ENCODE peak calls at places on chromosome 17, in ten cellular contexts. X is GM12878, H is K562, Y is IMR-90, U is neural progenitor cell, D is HCT116, F is H9, Q is PC-3, W is keratinocyte, R is endodermal cell. I is an unnamed sample. For H3K9me3 and H3K27me3, the result is how much of the 10 kb centered on the place peaks cover.

GRCh38 chr17:76371656-76372628 is 12.5 kb upstream of the SPHK1 start:
- DNase-seq in X (no peak), H (no peak), Y (peak), U (no peak), D (no peak), F (no peak), Q (peak), W (peak), R (no peak), I (peak)

GRCh38 chr17:73247728-73248127 is 14.0 kb downstream of the CPSF4L start:
- DNase-seq in X (no peak), H (no peak), Y (peak), U (no peak), D (no peak), F (no peak), Q (no peak), W (no peak), R (no peak), I (peak)

GRCh38 chr17:35804658-35805192 is 4.6 kb upstream of the TAF15 start:
- DNase-seq in X (peak), H (peak), Y (peak), U (peak), D (peak), F (peak), Q (peak), W (no peak), R (peak), I (peak)

GRCh38 chr17:28402224-28402630 is 3.8 kb downstream of the SLC46A1 start:
- DNase-seq in X (no peak), H (no peak), Y (no peak), U (no peak), D (no peak), F (peak), Q (peak), W (no peak), R (peak), I (no peak)

GRCh38 chr17:260031-260791 is 78.8 kb upstream of the DOC2B start:
- DNase-seq in X (no peak), H (no peak), Y (no peak), U (no peak), D (no peak), F (peak), Q (no peak), W (no peak), R (peak), I (no peak)

GRCh38 chr17:48582750-48583069 is 4.6 kb upstream of the HOXB4 start:
- DNase-seq in X (no peak), H (no peak), Y (no peak), U (no peak), D (no peak), F (no peak), Q (no peak), W (no peak), R (no peak), I (no peak)

GRCh38 chr17:44878627-44879221 is 20.5 kb downstream of the EFTUD2 start:
- DNase-seq in X (no peak), H (peak), Y (peak), U (peak), D (peak), F (no peak), Q (peak), W (no peak), R (peak), I (peak)

GRCh38 chr17:1179635-1180433 is at the start of gene ABR:
- DNase-seq in X (no peak), H (peak), Y (peak), U (peak), D (no peak), F (peak), Q (no peak), W (no peak), R (peak), I (peak)

GRCh38 chr17:37818689-37819088 is 73.8 kb upstream of the HNF1B start:
- DNase-seq in X (no peak), H (no peak), Y (peak), U (no peak), D (peak), F (no peak), Q (peak), W (peak), R (peak), I (no peak)

GRCh38 chr17:52790359-52790955 is 631.9 kb upstream of the CA10 start:
- DNase-seq in X (no peak), H (no peak), Y (no peak), U (no peak), D (no peak), F (no peak), Q (no peak), W (no peak), R (peak), I (no peak)
- H3K9me3 ChIP-seq in X (under half), H (under half), Y (under half), U (under half), D (under half), F (under half), Q (under half), W (under half), R (under half), I (under half)

GRCh38 chr17:17445925-17446665 is 30.7 kb upstream of the MED9 start:
- DNase-seq in X (no peak), H (no peak), Y (peak), U (no peak), D (peak), F (no peak), Q (peak), W (peak), R (peak), I (peak)

GRCh38 chr17:17443173-17443572 is 33.6 kb upstream of the MED9 start:
- DNase-seq in X (no peak), H (no peak), Y (peak), U (no peak), D (no peak), F (no peak), Q (peak), W (no peak), R (no peak), I (peak)

GRCh38 chr17:17447264-17447663 is 29.5 kb upstream of the MED9 start:
- DNase-seq in X (no peak), H (no peak), Y (no peak), U (no peak), D (no peak), F (no peak), Q (no peak), W (no peak), R (peak), I (no peak)

GRCh38 chr17:17446666-17447155 is 30.1 kb upstream of the MED9 start:
- DNase-seq in X (no peak), H (no peak), Y (no peak), U (no peak), D (no peak), F (no peak), Q (no peak), W (no peak), R (peak), I (no peak)

GRCh38 chr17:17445296-17445924 is 31.4 kb upstream of the MED9 start:
- DNase-seq in X (no peak), H (no peak), Y (no peak), U (no peak), D (no peak), F (no peak), Q (no peak), W (no peak), R (peak), I (no peak)
- H3K9ac ChIP-seq in X (no peak), H (no peak), Y (no peak), U (no peak), D (no peak), F (no peak), Q (peak), W (no peak), R (no peak), I (no peak)

DNA sequence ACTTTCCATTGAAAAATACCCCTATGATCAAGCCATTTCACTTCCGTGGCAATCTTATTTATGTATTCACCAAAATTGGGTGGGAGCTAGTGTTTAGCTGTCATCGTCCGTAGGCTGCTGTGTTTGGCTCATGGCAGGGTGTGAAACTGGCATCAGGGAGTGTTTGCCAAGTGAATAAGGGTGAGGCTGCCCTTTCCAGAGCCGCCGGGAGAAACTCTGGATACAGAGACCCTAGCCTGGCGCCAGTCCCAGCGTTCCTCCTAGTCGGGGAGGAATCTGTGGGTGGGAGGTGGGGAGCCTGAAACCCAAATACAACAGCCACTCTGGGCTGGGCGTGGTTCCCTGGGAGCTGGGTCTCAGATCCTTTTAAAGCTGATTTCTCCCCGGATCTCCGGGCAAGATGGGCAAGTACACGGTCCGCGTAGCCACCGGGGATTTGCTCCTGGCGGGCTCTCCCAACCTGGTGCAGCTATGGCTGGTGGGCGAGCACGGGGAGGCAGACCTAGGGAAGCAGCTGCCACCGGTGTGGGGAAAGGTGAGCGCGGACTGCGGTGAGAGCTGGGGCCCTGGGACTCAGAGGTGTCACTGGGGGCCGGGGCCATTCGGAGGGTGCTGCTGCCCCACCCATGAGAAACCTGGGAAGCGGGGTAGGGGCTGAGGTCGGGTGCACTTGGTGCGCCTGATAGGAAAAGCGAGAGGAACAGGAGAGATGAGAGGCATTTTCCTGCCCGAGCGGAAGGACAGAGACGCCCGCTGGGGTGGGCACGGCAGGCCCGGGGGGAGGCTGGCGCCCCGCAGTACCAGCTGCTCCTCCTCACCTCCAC is 62.1 kb upstream of the TEKT1 start:
- DNase-seq in X (no peak), H (peak), Y (no peak), U (peak), D (no peak), F (peak), Q (no peak), W (no peak), R (peak), I (no peak)
- H3K27me3 ChIP-seq in X (under half), H (under half), Y (under half), U (half or more), D (under half), F (under half), Q (under half), W (under half), R (half or more), I (under half)

GRCh38 chr17:69722518-69722917 is 308.0 kb downstream of the MAP2K6 start:
- DNase-seq in X (no peak), H (no peak), Y (no peak), U (no peak), D (no peak), F (no peak), Q (peak), W (no peak), R (no peak), I (no peak)

GRCh38 chr17:69717819-69718218 is 303.3 kb downstream of the MAP2K6 start:
- DNase-seq in X (no peak), H (no peak), Y (no peak), U (no peak), D (no peak), F (no peak), Q (no peak), W (no peak), R (no peak), I (no peak)

GRCh38 chr17:69716571-69716970 is 302.1 kb downstream of the MAP2K6 start:
- DNase-seq in X (no peak), H (no peak), Y (no peak), U (no peak), D (no peak), F (no peak), Q (no peak), W (no peak), R (no peak), I (peak)

GRCh38 chr17:69717214-69717613 is 302.7 kb downstream of the MAP2K6 start:
- DNase-seq in X (no peak), H (no peak), Y (no peak), U (no peak), D (no peak), F (no peak), Q (no peak), W (no peak), R (no peak), I (no peak)

GRCh38 chr17:69719474-69720048 is 305.1 kb downstream of the MAP2K6 start:
- DNase-seq in X (no peak), H (no peak), Y (no peak), U (no peak), D (no peak), F (no peak), Q (no peak), W (no peak), R (no peak), I (no peak)
- H3K9me3 ChIP-seq in X (under half), H (under half), Y (under half), U (under half), D (under half), F (under half), Q (under half), W (under half), R (under half), I (under half)

GRCh38 chr17:4750606-4751005 is 10.9 kb upstream of the CXCL16 start:
- DNase-seq in X (no peak), H (no peak), Y (no peak), U (no peak), D (no peak), F (no peak), Q (no peak), W (no peak), R (no peak), I (no peak)
- H3K9ac ChIP-seq in X (no peak), H (no peak), Y (no peak), U (no peak), D (no peak), F (no peak), Q (no peak), W (no peak), R (no peak), I (no peak)

GRCh38 chr17:79799174-79799537 is 2.3 kb upstream of the CBX8 start:
- DNase-seq in X (no peak), H (no peak), Y (no peak), U (peak), D (no peak), F (peak), Q (no peak), W (no peak), R (peak), I (no peak)

GRCh38 chr17:79798296-79799173 is 1.7 kb upstream of the CBX8 start:
- DNase-seq in X (no peak), H (no peak), Y (no peak), U (peak), D (no peak), F (peak), Q (no peak), W (no peak), R (peak), I (peak)

GRCh38 chr17:79795795-79796569 is 895 bp downstream of the CBX8 start:
- DNase-seq in X (no peak), H (no peak), Y (no peak), U (peak), D (no peak), F (no peak), Q (no peak), W (no peak), R (peak), I (no peak)

GRCh38 chr17:79796570-79797491 is at the start of gene CBX8:
- DNase-seq in X (peak), H (peak), Y (peak), U (peak), D (peak), F (peak), Q (peak), W (peak), R (peak), I (peak)

DNA sequence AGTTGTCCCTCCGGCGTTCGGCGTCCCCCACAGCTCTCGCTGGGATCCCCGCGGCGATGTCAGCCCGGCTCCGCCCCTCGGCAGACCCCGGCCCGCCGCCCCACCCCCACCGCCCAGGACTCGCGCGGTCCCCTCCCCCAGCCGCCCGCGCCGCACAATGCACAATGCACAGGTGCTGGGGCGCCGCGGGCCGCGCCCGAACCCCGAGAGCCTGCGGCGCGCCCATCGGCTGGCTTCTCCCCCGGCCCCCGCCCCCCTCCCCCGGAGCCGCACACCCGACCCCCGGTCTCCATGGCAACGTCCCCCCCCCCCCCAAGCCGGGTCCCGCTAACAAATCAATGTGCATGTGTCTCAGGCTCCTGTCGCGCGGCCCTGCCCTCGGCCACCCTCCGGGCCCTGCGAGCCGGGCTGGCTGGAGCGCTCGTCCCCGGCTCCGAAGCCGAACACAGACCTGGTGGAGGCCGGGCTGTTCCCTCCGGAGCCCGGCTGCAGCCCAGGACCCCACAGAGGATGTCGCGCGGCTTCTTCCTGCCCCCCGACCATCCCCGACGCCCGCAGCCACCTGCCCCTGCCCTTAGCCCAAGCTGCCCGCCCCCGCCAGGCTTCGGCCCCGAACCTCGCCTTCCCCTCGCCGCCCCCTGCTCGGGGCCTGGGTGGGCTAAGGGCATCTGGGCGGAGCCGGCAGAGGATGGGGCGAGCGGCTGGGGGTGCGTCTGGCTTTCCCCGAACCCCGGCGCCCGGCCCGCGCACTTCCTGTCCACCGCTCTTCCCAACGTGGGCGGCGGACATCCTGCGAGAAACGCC is 817 bp upstream of the CBX8 start:
- DNase-seq in X (no peak), H (peak), Y (no peak), U (peak), D (no peak), F (no peak), Q (no peak), W (no peak), R (peak), I (peak)
- H3K27me3 ChIP-seq in X (under half), H (under half), Y (half or more), U (half or more), D (under half), F (half or more), Q (half or more), W (half or more), R (half or more), I (under half)

DNA sequence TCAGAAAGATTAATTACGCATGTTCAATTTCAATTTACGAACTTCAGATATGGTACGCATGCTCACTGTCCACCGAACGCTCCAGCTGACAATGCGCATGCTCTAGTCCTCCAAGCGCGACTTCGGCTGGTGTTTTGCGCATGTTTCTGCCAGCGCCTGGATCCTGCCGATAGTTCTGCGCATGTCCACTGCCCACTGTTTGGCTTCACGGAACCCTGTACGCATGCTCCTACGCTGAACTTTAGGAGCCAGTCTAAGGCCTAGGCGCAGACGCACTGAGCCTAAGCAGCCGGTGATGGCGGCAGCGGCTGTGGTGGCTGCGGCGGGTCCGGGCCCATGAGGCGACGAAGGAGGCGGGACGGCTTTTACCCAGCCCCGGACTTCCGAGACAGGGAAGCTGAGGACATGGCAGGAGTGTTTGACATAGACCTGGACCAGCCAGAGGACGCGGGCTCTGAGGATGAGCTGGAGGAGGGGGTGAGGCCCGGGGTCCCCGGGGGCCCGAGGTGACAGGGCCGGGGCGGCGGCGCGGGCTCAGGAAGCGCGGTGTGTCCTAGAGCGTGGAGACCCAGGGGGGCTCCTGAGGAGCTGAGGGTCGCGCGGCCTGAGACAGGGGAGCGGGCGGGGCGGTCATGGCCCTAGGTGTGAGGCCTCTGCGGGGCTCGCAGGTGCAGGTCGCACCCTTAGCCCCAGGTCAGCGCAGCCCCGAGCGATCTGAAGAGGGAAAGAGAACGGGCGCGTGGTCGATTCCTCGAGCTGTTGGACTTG is at the start of the genes RPS6KB1 and TUBD1:
- DNase-seq in X (peak), H (peak), Y (peak), U (peak), D (peak), F (peak), Q (peak), W (peak), R (peak), I (peak)
- H3K9me3 ChIP-seq in X (under half), H (under half), Y (under half), U (under half), D (under half), F (under half), Q (under half), W (under half), R (under half), I (under half)

I was measured in adipocyte.